ENCODE peak calls at places on chromosomes 6 and 20, in six cellular contexts. One of them, this sample, is unnamed. For H3K4me1, the result is how much of the 10 kb centered on the place peaks cover.

GRCh38 chr6:170174124-170174770 is 116.6 kb downstream of the DLL1 start:
- DNase-seq in esophagus squamous epithelium: no peak
- DNase-seq in ovary: peak
- DNase-seq in small intestine: no peak
- DNase-seq in naive thymus-derived CD4-positive, alpha-beta T cell: no peak
- DNase-seq in fibroblast of lung: no peak
- DNase-seq in this sample: no peak

GRCh38 chr6:33685411-33686224 is 25.9 kb downstream of the UQCC2 start:
- DNase-seq in naive thymus-derived CD4-positive, alpha-beta T cell: no peak
- DNase-seq in ovary: no peak
- DNase-seq in esophagus squamous epithelium: no peak
- DNase-seq in small intestine: no peak
- DNase-seq in fibroblast of lung: no peak
- DNase-seq in this sample: no peak

GRCh38 chr6:18503588-18504231 is 116.6 kb downstream of the RNF144B start:
- DNase-seq in ovary: no peak
- DNase-seq in naive thymus-derived CD4-positive, alpha-beta T cell: peak
- DNase-seq in fibroblast of lung: peak
- DNase-seq in esophagus squamous epithelium: no peak
- DNase-seq in small intestine: peak
- DNase-seq in this sample: peak

GRCh38 chr20:25083141-25083772 is 1.3 kb upstream of the VSX1 start:
- DNase-seq in small intestine: no peak
- DNase-seq in esophagus squamous epithelium: no peak
- DNase-seq in ovary: no peak
- DNase-seq in naive thymus-derived CD4-positive, alpha-beta T cell: no peak
- DNase-seq in fibroblast of lung: no peak
- DNase-seq in this sample: no peak

GRCh38 chr6:161455848-161456247 is 182.0 kb upstream of the AGPAT4 start:
- DNase-seq in esophagus squamous epithelium: no peak
- DNase-seq in fibroblast of lung: no peak
- DNase-seq in small intestine: no peak
- DNase-seq in ovary: no peak
- DNase-seq in naive thymus-derived CD4-positive, alpha-beta T cell: no peak
- DNase-seq in this sample: no peak

GRCh38 chr20:62938105-62938888 is at the start of gene GID8:
- DNase-seq in ovary: no peak
- DNase-seq in esophagus squamous epithelium: no peak
- DNase-seq in small intestine: peak
- DNase-seq in naive thymus-derived CD4-positive, alpha-beta T cell: no peak
- DNase-seq in fibroblast of lung: peak
- DNase-seq in this sample: peak

GRCh38 chr20:62735331-62735821 is 26.7 kb downstream of the NTSR1 start:
- DNase-seq in ovary: peak
- DNase-seq in esophagus squamous epithelium: no peak
- DNase-seq in fibroblast of lung: no peak
- DNase-seq in naive thymus-derived CD4-positive, alpha-beta T cell: no peak
- DNase-seq in small intestine: no peak
- DNase-seq in this sample: no peak

GRCh38 chr6:105359419-105360366 is 43.2 kb downstream of the PREP start:
- DNase-seq in ovary: no peak
- DNase-seq in esophagus squamous epithelium: no peak
- DNase-seq in small intestine: no peak
- DNase-seq in naive thymus-derived CD4-positive, alpha-beta T cell: no peak
- DNase-seq in fibroblast of lung: peak
- DNase-seq in this sample: no peak

GRCh38 chr20:56627122-56628014 is 1.7 kb upstream of the TFAP2C start:
- DNase-seq in ovary: no peak
- DNase-seq in small intestine: no peak
- DNase-seq in esophagus squamous epithelium: no peak
- DNase-seq in naive thymus-derived CD4-positive, alpha-beta T cell: no peak
- DNase-seq in fibroblast of lung: no peak
- DNase-seq in this sample: no peak

GRCh38 chr6:149895702-149896310 is 2.1 kb downstream of the RAET1E start:
- DNase-seq in naive thymus-derived CD4-positive, alpha-beta T cell: peak
- DNase-seq in small intestine: no peak
- DNase-seq in esophagus squamous epithelium: no peak
- DNase-seq in ovary: peak
- DNase-seq in fibroblast of lung: peak
- DNase-seq in this sample: no peak

GRCh38 chr6:100470721-100471120 is 6.0 kb upstream of the SIM1 start:
- DNase-seq in naive thymus-derived CD4-positive, alpha-beta T cell: no peak
- DNase-seq in ovary: no peak
- DNase-seq in esophagus squamous epithelium: no peak
- DNase-seq in small intestine: no peak
- DNase-seq in fibroblast of lung: no peak
- DNase-seq in this sample: no peak

GRCh38 chr6:35730745-35731413 is 6.0 kb upstream of the ARMC12 start:
- DNase-seq in fibroblast of lung: no peak
- DNase-seq in naive thymus-derived CD4-positive, alpha-beta T cell: no peak
- DNase-seq in esophagus squamous epithelium: no peak
- DNase-seq in small intestine: no peak
- DNase-seq in ovary: no peak
- DNase-seq in this sample: no peak

GRCh38 chr20:11813106-11813890 is 104.4 kb upstream of the BTBD3 start:
- DNase-seq in ovary: no peak
- DNase-seq in fibroblast of lung: no peak
- DNase-seq in small intestine: no peak
- DNase-seq in esophagus squamous epithelium: no peak
- DNase-seq in naive thymus-derived CD4-positive, alpha-beta T cell: no peak
- DNase-seq in this sample: no peak

GRCh38 chr6:129793447-129793846 is 67.7 kb downstream of the TMEM244 start:
- DNase-seq in small intestine: no peak
- DNase-seq in esophagus squamous epithelium: no peak
- DNase-seq in fibroblast of lung: no peak
- DNase-seq in naive thymus-derived CD4-positive, alpha-beta T cell: no peak
- DNase-seq in ovary: no peak
- DNase-seq in this sample: no peak

GRCh38 chr6:132369526-132369925 is 31.7 kb downstream of the MOXD1 start:
- DNase-seq in naive thymus-derived CD4-positive, alpha-beta T cell: no peak
- DNase-seq in small intestine: no peak
- DNase-seq in ovary: no peak
- DNase-seq in fibroblast of lung: peak
- DNase-seq in esophagus squamous epithelium: no peak
- DNase-seq in this sample: no peak

GRCh38 chr6:43922423-43923375 is 152.7 kb downstream of the VEGFA start:
- DNase-seq in ovary: peak
- DNase-seq in fibroblast of lung: no peak
- DNase-seq in esophagus squamous epithelium: no peak
- DNase-seq in naive thymus-derived CD4-positive, alpha-beta T cell: no peak
- DNase-seq in small intestine: no peak
- DNase-seq in this sample: no peak

GRCh38 chr6:12439296-12439695 is 149.1 kb downstream of the EDN1 start:
- DNase-seq in esophagus squamous epithelium: no peak
- DNase-seq in fibroblast of lung: no peak
- DNase-seq in ovary: no peak
- DNase-seq in naive thymus-derived CD4-positive, alpha-beta T cell: no peak
- DNase-seq in small intestine: no peak
- DNase-seq in this sample: no peak

GRCh38 chr20:34525709-34526416 is 9.6 kb downstream of the DYNLRB1 start:
- DNase-seq in fibroblast of lung: peak
- DNase-seq in naive thymus-derived CD4-positive, alpha-beta T cell: no peak
- DNase-seq in esophagus squamous epithelium: no peak
- DNase-seq in small intestine: peak
- DNase-seq in ovary: peak
- DNase-seq in this sample: peak

GRCh38 chr20:3330046-3330741 is 77.3 kb downstream of the DNAAF9 start:
- DNase-seq in fibroblast of lung: no peak
- DNase-seq in naive thymus-derived CD4-positive, alpha-beta T cell: no peak
- DNase-seq in esophagus squamous epithelium: no peak
- DNase-seq in ovary: no peak
- DNase-seq in small intestine: no peak
- DNase-seq in this sample: no peak

GRCh38 chr6:112935402-112936078 is 588.4 kb downstream of the RFPL4B start:
- DNase-seq in fibroblast of lung: no peak
- DNase-seq in small intestine: no peak
- DNase-seq in esophagus squamous epithelium: no peak
- DNase-seq in naive thymus-derived CD4-positive, alpha-beta T cell: no peak
- DNase-seq in ovary: no peak
- DNase-seq in this sample: no peak

GRCh38 chr6:128882991-128883571 is at the start of gene LAMA2:
- DNase-seq in naive thymus-derived CD4-positive, alpha-beta T cell: no peak
- DNase-seq in ovary: peak
- DNase-seq in esophagus squamous epithelium: no peak
- DNase-seq in small intestine: peak
- DNase-seq in fibroblast of lung: peak
- DNase-seq in this sample: peak

GRCh38 chr6:45922728-45923351 is 92.8 kb downstream of the CLIC5 start:
- DNase-seq in esophagus squamous epithelium: no peak
- DNase-seq in small intestine: peak
- DNase-seq in ovary: peak
- DNase-seq in fibroblast of lung: peak
- DNase-seq in naive thymus-derived CD4-positive, alpha-beta T cell: peak
- DNase-seq in this sample: peak

GRCh38 chr6:114445846-114446245 is 103.0 kb upstream of the HS3ST5 start:
- DNase-seq in fibroblast of lung: no peak
- DNase-seq in esophagus squamous epithelium: no peak
- DNase-seq in naive thymus-derived CD4-positive, alpha-beta T cell: no peak
- DNase-seq in ovary: no peak
- DNase-seq in small intestine: no peak
- DNase-seq in this sample: no peak

GRCh38 chr6:111061493-111061892 is 25.8 kb upstream of the SLC16A10 start:
- DNase-seq in fibroblast of lung: peak
- DNase-seq in esophagus squamous epithelium: no peak
- DNase-seq in small intestine: no peak
- DNase-seq in ovary: no peak
- DNase-seq in naive thymus-derived CD4-positive, alpha-beta T cell: no peak
- DNase-seq in this sample: no peak

GRCh38 chr6:145883263-145883662 is 68.7 kb upstream of the FBXO30 start:
- DNase-seq in naive thymus-derived CD4-positive, alpha-beta T cell: no peak
- DNase-seq in esophagus squamous epithelium: no peak
- DNase-seq in ovary: no peak
- DNase-seq in small intestine: no peak
- DNase-seq in fibroblast of lung: no peak
- DNase-seq in this sample: no peak

GRCh38 chr6:34145161-34146020 is 496 bp downstream of the GRM4 start:
- DNase-seq in ovary: peak
- DNase-seq in naive thymus-derived CD4-positive, alpha-beta T cell: peak
- DNase-seq in esophagus squamous epithelium: no peak
- DNase-seq in small intestine: peak
- DNase-seq in fibroblast of lung: peak
- DNase-seq in this sample: no peak

GRCh38 chr20:16005612-16006493 is 567.4 kb downstream of the KIF16B start:
- DNase-seq in naive thymus-derived CD4-positive, alpha-beta T cell: no peak
- DNase-seq in ovary: no peak
- DNase-seq in small intestine: no peak
- DNase-seq in esophagus squamous epithelium: no peak
- DNase-seq in fibroblast of lung: no peak
- DNase-seq in this sample: no peak

GRCh38 chr6:30541515-30542403 is 14.5 kb downstream of the GNL1 start:
- DNase-seq in fibroblast of lung: peak
- DNase-seq in naive thymus-derived CD4-positive, alpha-beta T cell: peak
- DNase-seq in ovary: peak
- DNase-seq in esophagus squamous epithelium: no peak
- DNase-seq in small intestine: peak
- DNase-seq in this sample: peak
- H3K4me3 ChIP-seq in fibroblast of lung: peak
- H3K4me3 ChIP-seq in naive thymus-derived CD4-positive, alpha-beta T cell: peak
- H3K4me3 ChIP-seq in ovary: peak
- H3K4me3 ChIP-seq in esophagus squamous epithelium: peak
- H3K4me3 ChIP-seq in small intestine: peak
- H3K4me3 ChIP-seq in this sample: peak

GRCh38 chr20:6298049-6298448 is 175.2 kb upstream of the FERMT1 start:
- DNase-seq in ovary: no peak
- DNase-seq in naive thymus-derived CD4-positive, alpha-beta T cell: no peak
- DNase-seq in fibroblast of lung: no peak
- DNase-seq in small intestine: no peak
- DNase-seq in esophagus squamous epithelium: no peak
- DNase-seq in this sample: no peak
- H3K4me1 ChIP-seq in ovary: under half
- H3K4me1 ChIP-seq in naive thymus-derived CD4-positive, alpha-beta T cell: under half
- H3K4me1 ChIP-seq in fibroblast of lung: under half
- H3K4me1 ChIP-seq in small intestine: under half
- H3K4me1 ChIP-seq in esophagus squamous epithelium: under half
- H3K4me1 ChIP-seq in this sample: under half

DNA sequence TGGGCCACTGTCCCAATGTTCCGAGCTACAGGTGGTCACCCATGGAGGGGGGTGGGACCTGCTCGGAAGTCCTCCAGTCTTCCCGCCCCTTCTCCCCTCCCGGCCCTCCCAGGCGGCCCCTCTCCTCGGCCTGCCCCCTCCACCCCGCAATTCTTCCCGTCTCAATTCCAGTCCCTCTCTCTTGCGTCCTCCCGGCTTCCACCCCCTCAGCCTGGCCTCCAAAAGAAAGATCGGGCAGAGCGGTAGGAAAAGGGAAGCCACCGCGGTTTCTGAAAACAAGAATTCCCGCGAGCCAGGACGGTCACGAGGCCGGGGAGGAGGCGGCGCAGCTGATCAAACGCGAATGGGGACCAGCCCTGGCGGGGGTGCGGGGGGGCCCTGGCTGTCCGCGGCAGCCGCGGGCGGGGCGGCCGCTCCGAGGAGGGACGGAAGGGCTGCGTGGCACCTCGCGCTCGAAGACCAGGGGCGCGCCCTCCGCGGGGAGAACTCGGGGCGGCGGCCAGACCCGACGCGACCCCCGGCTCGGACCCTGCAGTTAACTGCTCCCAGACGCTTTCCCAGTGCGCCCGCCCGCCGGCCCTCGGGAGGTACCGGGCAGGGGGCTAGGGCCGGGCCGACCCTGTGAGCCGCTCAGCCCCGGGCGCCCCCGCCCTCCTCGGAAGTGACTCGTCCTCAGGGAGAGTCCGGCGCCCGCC is 1.0 kb downstream of the PXDC1 start:
- DNase-seq in ovary: peak
- DNase-seq in naive thymus-derived CD4-positive, alpha-beta T cell: no peak
- DNase-seq in esophagus squamous epithelium: no peak
- DNase-seq in fibroblast of lung: peak
- DNase-seq in small intestine: peak
- DNase-seq in this sample: peak
- H3K27ac ChIP-seq in ovary: peak
- H3K27ac ChIP-seq in naive thymus-derived CD4-positive, alpha-beta T cell: no peak
- H3K27ac ChIP-seq in esophagus squamous epithelium: peak
- H3K27ac ChIP-seq in fibroblast of lung: peak
- H3K27ac ChIP-seq in small intestine: peak
- H3K27ac ChIP-seq in this sample: peak

DNA sequence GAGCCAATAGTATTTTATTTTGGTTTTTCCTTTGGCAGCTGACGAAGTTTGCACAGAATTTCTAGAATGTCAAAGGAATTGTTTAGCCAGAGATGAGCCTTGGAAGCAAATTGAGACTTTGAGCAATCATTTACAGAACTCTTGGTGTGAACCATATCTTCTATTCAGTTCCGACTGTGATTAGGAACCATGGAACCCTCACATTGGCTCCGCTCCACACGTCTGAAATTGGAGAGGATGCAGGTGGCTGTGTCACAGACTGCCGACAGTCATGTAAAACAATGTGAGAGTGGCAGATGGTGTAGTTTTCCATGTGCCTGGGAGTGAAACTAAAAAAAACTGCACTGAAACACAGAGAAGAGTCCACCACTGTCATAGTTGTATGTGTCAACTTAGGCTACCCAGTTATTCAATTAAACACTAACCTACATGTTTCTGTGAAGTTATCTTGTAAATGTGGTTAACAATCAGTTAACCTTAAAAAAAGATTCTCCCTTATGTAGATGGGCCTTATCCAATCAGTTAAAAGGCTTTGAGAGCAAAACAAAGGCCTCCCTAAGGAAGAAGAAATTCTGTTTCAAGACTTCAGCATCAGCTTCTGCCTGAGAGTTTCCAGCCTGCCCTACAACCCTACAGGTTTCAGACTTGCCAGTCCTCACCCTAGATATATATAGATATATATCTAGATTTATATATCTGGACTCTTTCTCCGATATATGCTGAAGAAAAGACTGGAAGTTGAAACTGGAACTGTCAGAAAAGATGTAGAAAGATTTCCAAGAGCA is 3.3 kb upstream of the HMGN4 start:
- DNase-seq in esophagus squamous epithelium: no peak
- DNase-seq in small intestine: peak
- DNase-seq in fibroblast of lung: no peak
- DNase-seq in ovary: no peak
- DNase-seq in naive thymus-derived CD4-positive, alpha-beta T cell: no peak
- DNase-seq in this sample: no peak
- H3K4me3 ChIP-seq in esophagus squamous epithelium: no peak
- H3K4me3 ChIP-seq in small intestine: no peak
- H3K4me3 ChIP-seq in fibroblast of lung: no peak
- H3K4me3 ChIP-seq in ovary: no peak
- H3K4me3 ChIP-seq in naive thymus-derived CD4-positive, alpha-beta T cell: no peak
- H3K4me3 ChIP-seq in this sample: peak

This sample was measured in SJCRH30.